ENCODE peak calls at places on chromosomes 6 and 20, in eight cellular contexts. V is body of pancreas; P is NCI-H2107; A is hepatic stellate cell; O is NAMALWA; N is HFFc6; Q is activated CD4-positive, alpha-beta T cell treated with anti-CD3 and anti-CD28 coated beads, Interleukin-2, amount 10 ng/mL, durations not matched to agents 7 days and 5 days; K is nephron progenitor cell. S is an unnamed sample.

GRCh38 chr20:50753152-50753551 is 21.8 kb downstream of the PARD6B start:
- DNase-seq in A (no peak), Q (no peak), P (no peak), O (no peak), V (no peak), N (no peak), K (no peak), S (no peak)

GRCh38 chr6:145863988-145864616 is 49.5 kb upstream of the FBXO30 start:
- DNase-seq in K (no peak), A (no peak), N (no peak), Q (no peak), O (peak; percentile 68), P (no peak), V (no peak), S (no peak)

GRCh38 chr6:1611322-1611571 is 1.5 kb downstream of the FOXC1 start:
- DNase-seq in O (no peak), P (no peak), N (no peak), Q (no peak), K (no peak), A (peak; percentile 79), V (peak; percentile 39), S (no peak)

GRCh38 chr6:157228421-157229218 is 94.7 kb downstream of the TMEM242 start:
- DNase-seq in V (peak; percentile 34), Q (no peak), N (no peak), P (peak; percentile 89), O (peak; percentile 49), K (peak; percentile 56), A (no peak), S (no peak)

GRCh38 chr6:135909737-135910387 is 58.4 kb downstream of the PDE7B start:
- DNase-seq in N (peak; percentile 43), A (peak; percentile 22), P (peak; percentile 27), O (peak; percentile 81), K (peak; percentile 38), Q (peak; percentile 81), V (peak; percentile 78), S (no peak)

GRCh38 chr6:91711518-91711917 is 1124.6 kb upstream of the MAP3K7 start:
- DNase-seq in K (no peak), N (no peak), P (no peak), Q (no peak), O (no peak), V (no peak), A (no peak), S (no peak)

GRCh38 chr6:169841907-169842606 is 90.6 kb downstream of the ERMARD start:
- DNase-seq in P (no peak), A (no peak), K (no peak), O (no peak), V (no peak), Q (no peak), N (no peak), S (no peak)

GRCh38 chr6:44029489-44030185 is 97.6 kb downstream of the MRPL14 start:
- DNase-seq in V (no peak), A (no peak), K (no peak), N (peak; percentile 43), Q (no peak), O (no peak), P (no peak), S (no peak)

GRCh38 chr20:44660506-44660905 is 9.0 kb upstream of the ADA start:
- DNase-seq in Q (no peak), O (no peak), K (no peak), V (no peak), N (no peak), A (no peak), P (no peak), S (no peak)

GRCh38 chr6:137531376-137532092 is 37.3 kb upstream of the OLIG3 start:
- DNase-seq in Q (no peak), N (no peak), A (no peak), P (no peak), K (no peak), V (no peak), O (no peak), S (no peak)

GRCh38 chr6:121522771-121523386 is 87.4 kb downstream of the GJA1 start:
- DNase-seq in K (no peak), P (no peak), A (no peak), N (no peak), O (no peak), Q (no peak), V (no peak), S (no peak)

GRCh38 chr20:10876558-10876957 is 202.8 kb upstream of the JAG1 start:
- DNase-seq in V (no peak), K (no peak), O (no peak), Q (no peak), P (no peak), A (no peak), N (no peak), S (no peak)

GRCh38 chr20:64156136-64156885 is 7.9 kb upstream of the MYT1 start:
- DNase-seq in P (peak; percentile 79), Q (no peak), V (no peak), A (no peak), O (no peak), K (peak; percentile 41), N (no peak), S (no peak)

GRCh38 chr6:130671119-130672104 is 155.8 kb upstream of the SMLR1 start:
- DNase-seq in K (no peak), Q (no peak), O (no peak), V (no peak), A (no peak), P (no peak), N (peak; percentile 42), S (no peak)

GRCh38 chr6:147078602-147079001 is 125.6 kb upstream of the STXBP5 start:
- DNase-seq in K (no peak), N (no peak), O (no peak), Q (no peak), P (no peak), A (no peak), V (no peak), S (peak; percentile 9)

GRCh38 chr20:3239867-3240775 is 1.1 kb upstream of the SLC4A11 start:
- DNase-seq in A (no peak), P (no peak), Q (no peak), V (no peak), O (no peak), N (no peak), K (peak; percentile 38), S (no peak)

GRCh38 chr6:131949909-131950766 is 1.0 kb downstream of the CCN2 start:
- DNase-seq in A (peak; percentile 57), O (no peak), K (peak; percentile 84), V (peak; percentile 83), N (peak; percentile 96), P (peak; percentile 4), Q (peak; percentile 14), S (peak; percentile 81)

GRCh38 chr6:151216812-151217211 is 23.0 kb upstream of the AKAP12 start:
- DNase-seq in P (no peak), A (no peak), V (no peak), K (no peak), N (no peak), O (no peak), Q (no peak), S (no peak)

GRCh38 chr20:63378626-63379025 is 17.5 kb upstream of the CHRNA4 start:
- DNase-seq in N (no peak), Q (no peak), P (no peak), A (no peak), K (peak; percentile 68), O (no peak), V (no peak), S (no peak)

GRCh38 chr6:85460154-85460950 is 10.5 kb downstream of the NT5E start:
- DNase-seq in Q (no peak), A (no peak), V (no peak), P (no peak), N (peak; percentile 11), O (no peak), K (no peak), S (no peak)

GRCh38 chr6:41963371-41963770 is 21.8 kb upstream of the CCND3 start:
- DNase-seq in K (no peak), Q (no peak), A (no peak), N (no peak), O (no peak), V (no peak), P (no peak), S (no peak)

GRCh38 chr6:118146584-118146983 is 239.5 kb downstream of the SLC35F1 start:
- DNase-seq in V (no peak), N (no peak), O (no peak), K (no peak), P (no peak), A (no peak), Q (no peak), S (peak; percentile 5)

GRCh38 chr20:35329435-35330139 is 37.4 kb upstream of the FAM83C start:
- DNase-seq in A (no peak), V (no peak), Q (peak; percentile 50), N (no peak), P (no peak), K (peak; percentile 37), O (peak; percentile 81), S (no peak)

GRCh38 chr20:36252511-36252910 is 16.2 kb downstream of the AAR2 start:
- DNase-seq in O (no peak), Q (no peak), K (no peak), A (no peak), V (no peak), N (no peak), P (no peak), S (no peak)

GRCh38 chr6:134689177-134689576 is 260.7 kb downstream of the ALDH8A1 start:
- DNase-seq in V (no peak), Q (no peak), P (no peak), K (no peak), N (no peak), A (no peak), O (no peak), S (no peak)

GRCh38 chr6:43128926-43129325 is 42.1 kb upstream of the SRF start:
- DNase-seq in A (no peak), P (no peak), O (no peak), V (no peak), K (no peak), Q (no peak), N (no peak), S (no peak)

GRCh38 chr6:169702640-169703246 is 817 bp downstream of the C6orf120 start:
- DNase-seq in P (no peak), N (no peak), K (no peak), A (no peak), O (peak; percentile 61), V (peak; percentile 34), Q (no peak), S (no peak)

GRCh38 chr6:48835421-48835958 is 627.6 kb downstream of the MMUT start:
- DNase-seq in N (no peak), P (no peak), V (no peak), Q (no peak), A (no peak), K (no peak), O (no peak), S (no peak)

GRCh38 chr6:35568967-35569606 is 56.4 kb upstream of the TULP1 start:
- DNase-seq in P (no peak), Q (peak; percentile 42), A (no peak), V (peak; percentile 55), O (peak; percentile 39), K (peak; percentile 21), N (no peak), S (no peak)

GRCh38 chr6:7505196-7505699 is 36.2 kb upstream of the DSP start:
- DNase-seq in Q (no peak), K (no peak), O (no peak), P (no peak), N (peak; percentile 79), A (peak; percentile 70), V (peak; percentile 47), S (peak; percentile 60)

GRCh38 chr6:108594640-108595039 is 33.9 kb downstream of the FOXO3 start:
- DNase-seq in N (no peak), V (peak; percentile 75), A (no peak), K (no peak), P (no peak), Q (no peak), O (no peak), S (no peak)

GRCh38 chr6:31631209-31631608 is 10.7 kb downstream of the PRRC2A start:
- DNase-seq in O (no peak), Q (no peak), N (no peak), V (no peak), A (no peak), P (no peak), K (no peak), S (no peak)

GRCh38 chr6:47343631-47344421 is 34.1 kb upstream of the TNFRSF21 start:
- DNase-seq in A (no peak), V (peak; percentile 12), O (no peak), N (no peak), Q (no peak), K (no peak), P (no peak), S (no peak)

GRCh38 chr20:3839328-3839727 is 7.3 kb upstream of the MAVS start:
- DNase-seq in K (no peak), P (no peak), A (no peak), O (no peak), Q (peak; percentile 22), V (no peak), N (no peak), S (no peak)